ENCODE peak calls at places on chromosomes 12 and 14, in eight cellular contexts. E, I, D, W, L, U, X and O are unnamed samples.

GRCh38 chr12:63915105-63915830 is 70.8 kb downstream of the SRGAP1 start:
- DNase-seq in E (no peak), I (no peak), D (no peak), W (peak; percentile 76), L (no peak), U (peak; percentile 74), X (no peak), O (peak; percentile 55)

GRCh38 chr12:13197526-13198141 is 1.1 kb downstream of the EMP1 start:
- DNase-seq in E (no peak), I (peak; percentile 40), D (no peak), W (peak; percentile 83), L (peak; percentile 86), U (peak; percentile 79), X (peak; percentile 66), O (no peak)

GRCh38 chr12:12837025-12837872 is 24.1 kb downstream of the DDX47 start:
- DNase-seq in E (peak; percentile 72), I (peak; percentile 49), D (peak; percentile 49), W (peak; percentile 90), L (no peak), U (peak; percentile 82), X (no peak), O (peak; percentile 60)

GRCh38 chr12:18546399-18546798 is 191.4 kb downstream of the PLCZ1 start:
- DNase-seq in E (no peak), I (no peak), D (peak; percentile 13), W (peak; percentile 83), L (no peak), U (peak; percentile 75), X (no peak), O (peak; percentile 50)

GRCh38 chr14:93089501-93090269 is 26.0 kb downstream of the ITPK1 start:
- DNase-seq in E (no peak), I (no peak), D (no peak), W (peak; percentile 34), L (no peak), U (no peak), X (no peak), O (no peak)

GRCh38 chr12:57591567-57592325 is 754 bp downstream of the PIP4K2C start:
- DNase-seq in E (peak; percentile 23), I (peak; percentile 45), D (peak; percentile 36), W (peak; percentile 57), L (no peak), U (peak; percentile 23), X (no peak), O (peak; percentile 52)

GRCh38 chr12:124233846-124234620 is 60.9 kb upstream of the RFLNA start:
- DNase-seq in E (no peak), I (no peak), D (no peak), W (peak; percentile 19), L (no peak), U (peak; percentile 34), X (no peak), O (no peak)

GRCh38 chr14:86961106-86961716 is 1031.8 kb downstream of the GALC start:
- DNase-seq in E (no peak), I (no peak), D (peak; percentile 18), W (peak; percentile 21), L (no peak), U (peak; percentile 36), X (no peak), O (no peak)

GRCh38 chr12:116774020-116774419 is 35.9 kb downstream of the RNFT2 start:
- DNase-seq in E (no peak), I (no peak), D (no peak), W (no peak), L (no peak), U (no peak), X (no peak), O (no peak)

GRCh38 chr12:54719691-54720090 is 71.5 kb upstream of the DCD start:
- DNase-seq in E (no peak), I (no peak), D (no peak), W (no peak), L (no peak), U (no peak), X (no peak), O (no peak)

GRCh38 chr12:124565071-124565491 is 2.3 kb downstream of the NCOR2 start:
- DNase-seq in E (no peak), I (no peak), D (no peak), W (no peak), L (no peak), U (no peak), X (no peak), O (peak; percentile 64)

GRCh38 chr12:109440851-109441490 is 36.1 kb downstream of the KCTD10 start:
- DNase-seq in E (no peak), I (no peak), D (peak; percentile 73), W (peak; percentile 63), L (no peak), U (peak; percentile 34), X (no peak), O (no peak)

DNA sequence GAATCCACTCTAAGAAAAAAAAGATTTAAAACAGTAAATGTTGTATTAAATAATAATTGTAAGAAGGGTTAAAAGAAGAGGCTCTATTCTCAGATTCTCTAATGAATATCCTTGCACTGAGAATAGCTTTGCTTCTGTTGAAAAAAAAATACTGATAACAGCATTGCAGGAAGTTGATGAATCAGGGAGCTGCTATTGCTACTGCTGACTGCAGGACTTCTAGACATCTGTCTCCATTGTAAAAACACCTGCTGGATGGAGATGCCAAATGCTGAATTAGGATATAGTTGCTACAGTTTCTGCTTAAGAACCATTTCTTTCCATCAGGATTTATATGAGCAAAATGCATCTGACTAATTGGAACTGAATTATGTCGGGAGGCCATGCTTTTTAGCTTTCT is 50.3 kb upstream of the ANP32D start:
- DNase-seq in E (no peak), I (no peak), D (no peak), W (no peak), L (no peak), U (peak; percentile 15), X (no peak), O (no peak)
- H3K4me3 ChIP-seq in E (no peak overlapping the region), I (no peak overlapping the region), D (no peak overlapping the region), W (no peak overlapping the region), L (no peak overlapping the region), U (no peak overlapping the region), X (no peak overlapping the region), O (no peak overlapping the region)

GRCh38 chr12:106682594-106683234 is 91.8 kb upstream of the RIC8B start:
- DNase-seq in E (no peak), I (no peak), D (no peak), W (peak; percentile 2), L (no peak), U (peak; percentile 51), X (no peak), O (no peak)
- TF ChIP-seq CTCF in E (no peak), I (peak; percentile 20), D (peak; percentile 59), W (peak; percentile 4), L (peak; percentile 26), U (peak; percentile 45), X (peak; percentile 36), O (peak; percentile 29)

GRCh38 chr12:110920324-110920910 is at the start of gene MYL2:
- DNase-seq in E (no peak), I (no peak), D (no peak), W (no peak), L (peak; percentile 90), U (no peak), X (no peak), O (no peak)

GRCh38 chr12:110923692-110924334 is 3.4 kb upstream of the MYL2 start:
- DNase-seq in E (no peak), I (no peak), D (no peak), W (no peak), L (no peak), U (no peak), X (peak; percentile 30), O (no peak)

GRCh38 chr12:110923192-110923591 is 2.8 kb upstream of the MYL2 start:
- DNase-seq in E (no peak), I (no peak), D (no peak), W (no peak), L (no peak), U (no peak), X (no peak), O (no peak)

GRCh38 chr12:110921262-110921661 is 883 bp upstream of the MYL2 start:
- DNase-seq in E (no peak), I (no peak), D (no peak), W (peak; percentile 14), L (no peak), U (peak; percentile 37), X (no peak), O (no peak)

GRCh38 chr12:110922652-110923051 is 2.3 kb upstream of the MYL2 start:
- DNase-seq in E (no peak), I (no peak), D (no peak), W (no peak), L (no peak), U (no peak), X (no peak), O (no peak)
- H3K4me3 ChIP-seq in E (no peak overlapping the region), I (no peak overlapping the region), D (no peak overlapping the region), W (no peak overlapping the region), L (no peak overlapping the region), U (no peak overlapping the region), X (no peak overlapping the region), O (no peak overlapping the region)

GRCh38 chr12:44003721-44004120 is 167.8 kb downstream of the TMEM117 start:
- DNase-seq in E (no peak), I (no peak), D (no peak), W (no peak), L (no peak), U (no peak), X (no peak), O (no peak)

GRCh38 chr12:44002607-44003006 is 166.7 kb downstream of the TMEM117 start:
- DNase-seq in E (no peak), I (no peak), D (no peak), W (no peak), L (no peak), U (no peak), X (no peak), O (no peak)

DNA sequence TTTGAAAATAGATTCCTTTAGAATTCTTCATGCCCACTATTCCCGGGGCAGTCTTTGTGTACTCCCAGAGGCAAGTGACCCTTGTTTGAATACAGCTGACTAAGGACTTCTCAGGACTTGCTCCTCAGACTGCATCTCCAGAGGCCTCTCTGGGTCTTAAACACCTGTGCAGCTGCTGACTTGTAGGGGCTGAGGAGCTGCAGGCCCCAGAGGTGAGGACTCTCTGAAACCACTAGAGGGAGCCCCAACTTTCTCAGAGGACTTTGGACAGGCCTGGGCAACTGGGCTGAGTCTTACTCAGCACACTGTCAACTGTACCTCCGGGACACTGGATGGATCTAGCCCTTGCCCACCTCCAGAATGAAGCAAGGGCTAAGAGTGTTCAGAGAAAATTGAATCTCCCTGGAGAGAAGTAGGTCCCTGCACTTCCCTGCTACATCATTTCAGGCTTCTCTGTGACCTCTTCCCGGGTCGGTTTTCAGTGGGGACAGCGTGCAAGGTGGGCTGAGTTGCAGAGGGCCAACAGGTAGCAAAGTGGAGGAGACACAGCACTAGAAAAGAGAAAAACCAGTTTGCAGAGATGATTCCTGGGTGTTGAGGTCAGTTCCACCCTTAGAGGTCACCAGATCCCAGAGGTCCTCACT is 164.6 kb downstream of the TMEM117 start:
- DNase-seq in E (no peak), I (peak; percentile 30), D (peak; percentile 74), W (peak; percentile 60), L (no peak), U (peak; percentile 50), X (no peak), O (peak; percentile 53)
- TF ChIP-seq CTCF in E (no peak), I (peak; percentile 56), D (peak; percentile 71), W (peak; percentile 80), L (peak; percentile 29), U (peak; percentile 60), X (peak; percentile 51), O (peak; percentile 26)

DNA sequence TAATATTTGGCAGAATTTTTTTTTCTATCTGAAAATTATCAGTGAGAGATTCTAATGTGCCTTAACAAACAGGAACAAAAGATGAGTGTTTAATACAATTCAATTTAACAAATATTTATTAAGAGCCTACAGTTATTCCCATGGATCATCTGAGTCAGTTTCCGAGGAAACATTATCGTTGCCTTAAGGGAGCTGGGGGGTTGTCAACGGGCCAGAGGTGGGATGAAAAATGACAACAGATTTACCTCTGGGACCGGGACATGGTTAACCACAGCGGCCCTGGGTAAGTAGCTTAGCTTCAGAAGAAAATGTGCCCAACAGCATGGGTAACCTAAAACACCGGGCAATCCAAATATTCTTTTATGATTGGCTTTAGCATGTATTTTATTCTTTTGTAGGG is 113.6 kb downstream of the DAD1 start:
- DNase-seq in E (no peak), I (no peak), D (no peak), W (no peak), L (no peak), U (no peak), X (no peak), O (no peak)
- H3K4me3 ChIP-seq in E (no peak overlapping the region), I (no peak overlapping the region), D (no peak overlapping the region), W (no peak overlapping the region), L (no peak overlapping the region), U (no peak overlapping the region), X (no peak overlapping the region), O (no peak overlapping the region)